ENCODE peak calls at places on chromosome 17, in four cellular contexts. E, L, M and P are unnamed samples.

GRCh38 chr17:30388321-30389179 is 9.8 kb downstream of the CPD start:
- DNase-seq in E (no peak), L (no peak), M (no peak), P (no peak)

GRCh38 chr17:80095844-80096475 is 5.4 kb upstream of the GAA start:
- DNase-seq in E (no peak), L (peak; percentile 45), M (no peak), P (no peak)

GRCh38 chr17:74962622-74963394 is 9.8 kb downstream of the HID1 start:
- DNase-seq in E (no peak), L (no peak), M (no peak), P (no peak)

GRCh38 chr17:28916302-28916934 is 13.5 kb upstream of the DHRS13 start:
- DNase-seq in E (no peak), L (no peak), M (no peak), P (peak; percentile 69)

GRCh38 chr17:58403312-58403711 is 14.0 kb downstream of the RNF43 start:
- DNase-seq in E (no peak), L (no peak), M (no peak), P (no peak)

GRCh38 chr17:40310882-40311391 is 2.0 kb downstream of the RARA start:
- DNase-seq in E (no peak), L (peak; percentile 45), M (no peak), P (no peak)

GRCh38 chr17:48646183-48647102 is 20.3 kb upstream of the HOXB9 start:
- DNase-seq in E (no peak), L (no peak), M (no peak), P (no peak)

GRCh38 chr17:16915752-16916556 is 56.0 kb downstream of the TNFRSF13B start:
- DNase-seq in E (peak; percentile 41), L (no peak), M (peak; percentile 17), P (peak; percentile 77)

GRCh38 chr17:11028349-11028748 is 190.5 kb upstream of the PIRT start:
- DNase-seq in E (no peak), L (no peak), M (no peak), P (no peak)
- H3K4me3 ChIP-seq in E (no peak overlapping the region), L (no peak overlapping the region), M (no peak overlapping the region), P (no peak overlapping the region)

GRCh38 chr17:5181509-5182305 is 10.0 kb downstream of the ZNF594 start:
- DNase-seq in E (no peak), L (no peak), M (no peak), P (no peak)
- H3K9me3 ChIP-seq in E (peaks cover 90% of the 10 kb centered on the region), L (peaks cover 15% of the 10 kb centered on the region), M (peaks cover 56% of the 10 kb centered on the region), P (peaks cover 88% of the 10 kb centered on the region)

DNA sequence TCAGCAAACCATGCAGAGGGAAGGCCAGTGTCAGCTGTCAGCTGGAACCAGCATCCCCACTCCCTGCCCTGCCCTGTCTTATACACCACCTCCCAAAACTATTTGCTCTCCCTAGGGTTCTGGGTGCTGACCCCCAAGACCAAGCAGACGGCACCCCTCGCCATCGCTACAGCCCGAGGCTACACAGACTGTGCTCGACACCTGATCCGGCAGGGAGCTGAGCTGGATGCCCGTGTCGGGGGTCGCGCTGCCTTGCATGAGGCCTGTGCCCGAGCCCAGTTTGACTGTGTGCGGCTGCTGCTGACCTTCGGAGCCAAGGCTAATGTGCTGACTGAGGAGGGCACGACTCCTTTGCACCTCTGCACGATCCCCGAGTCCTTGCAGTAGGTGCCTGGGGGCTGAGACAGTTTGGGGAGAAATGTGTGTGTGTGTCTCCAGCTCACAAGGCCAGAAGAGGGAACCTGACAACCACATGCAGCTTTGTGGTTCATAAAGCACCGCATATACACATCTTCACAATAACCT is 1.5 kb downstream of the ASB16 start:
- DNase-seq in E (no peak), L (no peak), M (no peak), P (no peak)
- H3K27ac ChIP-seq in E (no peak overlapping the region), L (no peak overlapping the region), M (no peak overlapping the region), P (no peak overlapping the region)

GRCh38 chr17:78129385-78130079 is 977 bp upstream of the TMC6 start:
- DNase-seq in E (no peak), L (no peak), M (no peak), P (no peak)
- H3K4me3 ChIP-seq in E (no peak overlapping the region), L (no peak overlapping the region), M (peak overlapping the region; percentile 94), P (peak overlapping the region; percentile 93)

GRCh38 chr17:69869667-69870066 is 205.4 kb upstream of the KCNJ16 start:
- DNase-seq in E (no peak), L (no peak), M (no peak), P (no peak)

GRCh38 chr17:69872675-69873262 is 202.3 kb upstream of the KCNJ16 start:
- DNase-seq in E (no peak), L (no peak), M (no peak), P (no peak)

GRCh38 chr17:69870751-69871199 is 204.2 kb upstream of the KCNJ16 start:
- DNase-seq in E (peak; percentile 15), L (no peak), M (no peak), P (no peak)

GRCh38 chr17:69871318-69871717 is 203.7 kb upstream of the KCNJ16 start:
- DNase-seq in E (no peak), L (no peak), M (no peak), P (no peak)

DNA sequence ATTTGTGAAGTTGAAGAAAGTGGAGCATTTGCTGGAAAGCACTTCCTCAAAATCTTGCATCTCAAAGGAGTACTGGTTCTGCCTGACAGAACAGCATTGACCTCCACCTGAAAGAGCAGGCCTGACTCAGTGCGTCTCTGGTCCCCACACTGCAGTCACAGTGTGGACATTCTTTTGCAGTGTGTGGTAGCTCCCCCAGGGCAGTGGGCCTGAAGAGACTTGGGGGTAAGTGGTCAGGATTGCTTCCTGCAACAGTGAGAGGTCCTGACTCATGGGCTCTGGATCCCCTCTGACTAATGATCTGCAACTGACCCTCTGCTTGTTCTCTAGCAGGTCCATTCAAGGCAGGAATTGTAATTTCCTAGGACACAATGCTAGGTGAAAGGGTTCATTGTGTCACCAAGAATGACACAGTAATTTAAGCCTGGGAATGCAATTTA is 204.9 kb upstream of the KCNJ16 start:
- DNase-seq in E (peak; percentile 50), L (no peak), M (no peak), P (no peak)
- H3K9me3 ChIP-seq in E (no peaks in the 10 kb centered on the region), L (no peaks in the 10 kb centered on the region), M (no peaks in the 10 kb centered on the region), P (no peaks in the 10 kb centered on the region)

GRCh38 chr17:50087912-50088405 is 7.2 kb upstream of the PDK2 start:
- DNase-seq in E (no peak), L (no peak), M (no peak), P (no peak)
- H3K27ac ChIP-seq in E (no peak overlapping the region), L (no peak overlapping the region), M (no peak overlapping the region), P (no peak overlapping the region)